ENCODE peak calls at places on chromosomes 12 and 14, in nine cellular contexts. One of them, this sample, is unnamed.

GRCh38 chr12:121115530-121115929 is 17.1 kb upstream of the P2RX7 start:
- DNase-seq in left lung: no peak
- DNase-seq in hepatocyte: no peak
- DNase-seq in AG10803: no peak
- DNase-seq in cardiac fibroblast: no peak
- DNase-seq in kidney epithelial cell: no peak
- DNase-seq in epithelial cell of esophagus: no peak
- DNase-seq in foreskin fibroblast: no peak
- DNase-seq in progenitor cell of endocrine pancreas: no peak
- DNase-seq in this sample: no peak

GRCh38 chr14:23177181-23177580 is 6.3 kb downstream of the SLC7A8 start:
- DNase-seq in left lung: no peak
- DNase-seq in hepatocyte: no peak
- DNase-seq in AG10803: no peak
- DNase-seq in cardiac fibroblast: no peak
- DNase-seq in kidney epithelial cell: no peak
- DNase-seq in epithelial cell of esophagus: no peak
- DNase-seq in foreskin fibroblast: no peak
- DNase-seq in progenitor cell of endocrine pancreas: no peak
- DNase-seq in this sample: no peak

GRCh38 chr14:70152704-70153103 is 36.0 kb downstream of the SLC8A3 start:
- DNase-seq in left lung: no peak
- DNase-seq in hepatocyte: no peak
- DNase-seq in AG10803: no peak
- DNase-seq in cardiac fibroblast: no peak
- DNase-seq in kidney epithelial cell: no peak
- DNase-seq in epithelial cell of esophagus: no peak
- DNase-seq in foreskin fibroblast: no peak
- DNase-seq in progenitor cell of endocrine pancreas: no peak
- DNase-seq in this sample: no peak

GRCh38 chr12:96743606-96744005 is 163.5 kb upstream of the NEDD1 start:
- DNase-seq in left lung: no peak
- DNase-seq in hepatocyte: no peak
- DNase-seq in AG10803: peak; percentile 14
- DNase-seq in cardiac fibroblast: peak; percentile 44
- DNase-seq in kidney epithelial cell: no peak
- DNase-seq in epithelial cell of esophagus: peak; percentile 16
- DNase-seq in foreskin fibroblast: peak; percentile 29
- DNase-seq in progenitor cell of endocrine pancreas: no peak
- DNase-seq in this sample: no peak

GRCh38 chr14:94770251-94770749 is 387 bp upstream of the GSC start:
- DNase-seq in left lung: no peak
- DNase-seq in hepatocyte: no peak
- DNase-seq in AG10803: no peak
- DNase-seq in cardiac fibroblast: no peak
- DNase-seq in kidney epithelial cell: no peak
- DNase-seq in epithelial cell of esophagus: peak; percentile 24
- DNase-seq in foreskin fibroblast: no peak
- DNase-seq in progenitor cell of endocrine pancreas: no peak
- DNase-seq in this sample: no peak

GRCh38 chr12:107826276-107826675 is 51.8 kb downstream of the ASCL4 start:
- DNase-seq in left lung: no peak
- DNase-seq in hepatocyte: no peak
- DNase-seq in AG10803: no peak
- DNase-seq in cardiac fibroblast: no peak
- DNase-seq in kidney epithelial cell: no peak
- DNase-seq in epithelial cell of esophagus: no peak
- DNase-seq in foreskin fibroblast: no peak
- DNase-seq in progenitor cell of endocrine pancreas: no peak
- DNase-seq in this sample: no peak

GRCh38 chr14:71138236-71139057 is 231.2 kb downstream of the PCNX1 start:
- DNase-seq in left lung: no peak
- DNase-seq in hepatocyte: no peak
- DNase-seq in AG10803: peak; percentile 52
- DNase-seq in cardiac fibroblast: no peak
- DNase-seq in kidney epithelial cell: no peak
- DNase-seq in epithelial cell of esophagus: no peak
- DNase-seq in foreskin fibroblast: no peak
- DNase-seq in progenitor cell of endocrine pancreas: no peak
- DNase-seq in this sample: no peak

GRCh38 chr14:20179218-20179617 is 11.5 kb upstream of the OR11G2 start:
- DNase-seq in left lung: no peak
- DNase-seq in hepatocyte: no peak
- DNase-seq in AG10803: no peak
- DNase-seq in cardiac fibroblast: no peak
- DNase-seq in kidney epithelial cell: no peak
- DNase-seq in epithelial cell of esophagus: no peak
- DNase-seq in foreskin fibroblast: no peak
- DNase-seq in progenitor cell of endocrine pancreas: no peak
- DNase-seq in this sample: no peak

GRCh38 chr14:86091811-86092210 is 561.9 kb downstream of the FLRT2 start:
- DNase-seq in left lung: no peak
- DNase-seq in hepatocyte: no peak
- DNase-seq in AG10803: no peak
- DNase-seq in cardiac fibroblast: no peak
- DNase-seq in kidney epithelial cell: no peak
- DNase-seq in epithelial cell of esophagus: peak; percentile 20
- DNase-seq in foreskin fibroblast: peak; percentile 17
- DNase-seq in progenitor cell of endocrine pancreas: no peak
- DNase-seq in this sample: no peak

GRCh38 chr12:6382371-6382770 is 1.6 kb upstream of the LTBR start:
- DNase-seq in left lung: no peak
- DNase-seq in hepatocyte: no peak
- DNase-seq in AG10803: no peak
- DNase-seq in cardiac fibroblast: no peak
- DNase-seq in kidney epithelial cell: no peak
- DNase-seq in epithelial cell of esophagus: no peak
- DNase-seq in foreskin fibroblast: no peak
- DNase-seq in progenitor cell of endocrine pancreas: no peak
- DNase-seq in this sample: no peak

GRCh38 chr12:81077686-81078441 is at the start of gene ACSS3:
- DNase-seq in left lung: peak; percentile 56
- DNase-seq in hepatocyte: peak; percentile 57
- DNase-seq in AG10803: peak; percentile 28
- DNase-seq in cardiac fibroblast: peak; percentile 47
- DNase-seq in kidney epithelial cell: no peak
- DNase-seq in epithelial cell of esophagus: peak; percentile 5
- DNase-seq in foreskin fibroblast: peak; percentile 74
- DNase-seq in progenitor cell of endocrine pancreas: peak; percentile 38
- DNase-seq in this sample: peak; percentile 54

GRCh38 chr12:3962661-3963483 is 89.7 kb upstream of the PARP11 start:
- DNase-seq in left lung: no peak
- DNase-seq in hepatocyte: peak; percentile 64
- DNase-seq in AG10803: no peak
- DNase-seq in cardiac fibroblast: no peak
- DNase-seq in kidney epithelial cell: no peak
- DNase-seq in epithelial cell of esophagus: peak; percentile 26
- DNase-seq in foreskin fibroblast: no peak
- DNase-seq in progenitor cell of endocrine pancreas: no peak
- DNase-seq in this sample: no peak

GRCh38 chr12:105100207-105100985 is 7.1 kb upstream of the WASHC4 start:
- DNase-seq in left lung: no peak
- DNase-seq in hepatocyte: peak; percentile 18
- DNase-seq in AG10803: peak; percentile 62
- DNase-seq in cardiac fibroblast: peak; percentile 75
- DNase-seq in kidney epithelial cell: no peak
- DNase-seq in epithelial cell of esophagus: peak; percentile 68
- DNase-seq in foreskin fibroblast: peak; percentile 77
- DNase-seq in progenitor cell of endocrine pancreas: no peak
- DNase-seq in this sample: no peak

GRCh38 chr14:96167224-96168148 is 37.2 kb upstream of the BDKRB2 start:
- DNase-seq in left lung: no peak
- DNase-seq in hepatocyte: peak; percentile 75
- DNase-seq in AG10803: peak; percentile 83
- DNase-seq in cardiac fibroblast: peak; percentile 52
- DNase-seq in kidney epithelial cell: no peak
- DNase-seq in epithelial cell of esophagus: peak; percentile 87
- DNase-seq in foreskin fibroblast: peak; percentile 89
- DNase-seq in progenitor cell of endocrine pancreas: no peak
- DNase-seq in this sample: no peak

GRCh38 chr14:100640481-100641273 is 53.5 kb upstream of the BEGAIN start:
- DNase-seq in left lung: no peak
- DNase-seq in hepatocyte: no peak
- DNase-seq in AG10803: no peak
- DNase-seq in cardiac fibroblast: no peak
- DNase-seq in kidney epithelial cell: no peak
- DNase-seq in epithelial cell of esophagus: no peak
- DNase-seq in foreskin fibroblast: no peak
- DNase-seq in progenitor cell of endocrine pancreas: no peak
- DNase-seq in this sample: no peak

DNA sequence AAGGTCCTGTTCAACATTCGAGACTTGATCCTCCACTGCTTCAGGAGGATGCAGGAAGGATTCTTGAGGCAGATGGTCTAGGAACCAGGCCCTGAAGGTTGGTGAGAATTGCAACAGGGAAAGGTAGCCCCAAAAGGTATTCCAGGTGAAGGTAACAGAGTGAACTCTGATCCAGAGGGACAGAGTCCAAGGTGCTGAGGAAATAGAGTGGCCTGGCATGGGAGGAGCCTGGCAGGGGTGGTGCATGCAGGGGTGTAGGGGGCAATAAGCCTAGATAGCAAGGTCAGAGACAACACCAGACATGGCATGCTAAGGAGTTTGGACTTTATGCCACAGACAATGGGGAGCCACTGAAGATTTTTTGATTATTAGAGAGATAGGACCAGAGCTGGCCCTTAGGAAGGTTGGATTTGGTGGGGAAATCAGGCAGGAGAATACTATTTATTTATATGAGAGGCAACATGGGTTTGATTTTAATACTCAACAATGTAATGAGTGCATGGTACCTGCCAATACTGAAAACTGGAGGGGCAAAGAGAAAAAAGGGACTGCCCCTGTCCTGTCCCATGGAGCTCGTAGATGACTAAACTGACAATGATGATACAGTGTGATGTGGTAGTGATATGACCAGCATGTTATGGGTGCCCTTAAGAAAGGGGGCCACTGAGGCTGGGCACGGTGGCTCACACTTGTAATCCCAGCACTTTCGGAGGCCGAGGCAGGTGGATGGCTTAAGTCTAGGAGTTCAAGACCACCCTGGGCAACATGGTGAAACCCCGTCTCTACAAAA is 50.5 kb upstream of the TMED10 start:
- DNase-seq in left lung: no peak
- DNase-seq in hepatocyte: no peak
- DNase-seq in AG10803: no peak
- DNase-seq in cardiac fibroblast: no peak
- DNase-seq in kidney epithelial cell: no peak
- DNase-seq in epithelial cell of esophagus: no peak
- DNase-seq in foreskin fibroblast: no peak
- DNase-seq in progenitor cell of endocrine pancreas: no peak
- DNase-seq in this sample: no peak
- TF ChIP-seq CTCF in left lung: no peak
- TF ChIP-seq CTCF in hepatocyte: no peak
- TF ChIP-seq CTCF in AG10803: no peak
- TF ChIP-seq CTCF in cardiac fibroblast: no peak
- TF ChIP-seq CTCF in kidney epithelial cell: no peak
- TF ChIP-seq CTCF in epithelial cell of esophagus: no peak
- TF ChIP-seq CTCF in foreskin fibroblast: no peak
- TF ChIP-seq CTCF in progenitor cell of endocrine pancreas: no peak
- TF ChIP-seq CTCF in this sample: no peak

DNA sequence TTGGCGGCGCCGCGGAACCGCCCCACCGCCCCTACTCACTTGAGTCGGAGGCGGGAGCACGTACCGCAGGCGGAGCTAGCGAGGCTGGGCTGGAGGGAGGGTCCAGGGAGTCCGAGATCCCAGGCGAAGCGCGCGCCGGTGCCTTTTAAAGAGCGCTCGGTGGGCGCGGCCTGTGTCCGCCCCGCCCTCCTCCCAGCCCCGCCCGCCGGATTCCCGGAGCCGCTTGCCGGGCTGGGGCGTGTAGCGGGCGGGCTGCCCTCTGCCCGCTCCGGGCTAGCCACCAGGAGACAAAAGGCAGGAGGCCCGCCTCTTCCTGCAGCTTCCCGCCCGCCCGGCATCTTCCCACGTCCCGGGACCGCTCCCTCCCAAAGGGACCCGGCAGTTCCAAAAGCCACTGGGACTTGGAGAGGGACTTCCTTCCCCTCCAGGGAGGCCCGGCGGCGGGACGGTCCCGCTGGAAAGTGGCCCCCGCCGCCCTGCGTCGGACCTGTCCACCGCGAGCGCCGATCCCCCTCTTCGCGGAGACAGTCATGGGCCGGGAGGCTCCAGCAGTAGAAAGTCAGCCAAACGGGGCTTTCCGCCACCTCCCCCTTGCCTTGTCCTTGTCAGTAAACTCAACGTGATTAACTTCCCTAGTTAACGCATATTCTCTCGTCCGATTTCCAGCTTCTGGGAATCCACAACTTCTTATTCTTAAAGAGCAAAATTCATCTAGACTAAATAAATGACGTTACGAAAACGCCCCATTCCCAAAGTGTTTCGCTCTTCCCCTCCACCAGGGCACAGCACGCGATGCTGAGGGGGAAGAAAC is at the start of gene CSRP2:
- DNase-seq in left lung: peak; percentile 91
- DNase-seq in hepatocyte: peak; percentile 95
- DNase-seq in AG10803: peak; percentile 88
- DNase-seq in cardiac fibroblast: peak; percentile 89
- DNase-seq in kidney epithelial cell: peak; percentile 43
- DNase-seq in epithelial cell of esophagus: peak; percentile 92
- DNase-seq in foreskin fibroblast: peak; percentile 90
- DNase-seq in progenitor cell of endocrine pancreas: peak; percentile 91
- DNase-seq in this sample: peak; percentile 96
- TF ChIP-seq CTCF in left lung: no peak
- TF ChIP-seq CTCF in hepatocyte: peak; percentile 19
- TF ChIP-seq CTCF in AG10803: peak; percentile 53
- TF ChIP-seq CTCF in cardiac fibroblast: peak; percentile 49
- TF ChIP-seq CTCF in kidney epithelial cell: peak; percentile 38
- TF ChIP-seq CTCF in epithelial cell of esophagus: peak; percentile 21
- TF ChIP-seq CTCF in foreskin fibroblast: peak; percentile 23
- TF ChIP-seq CTCF in progenitor cell of endocrine pancreas: peak; percentile 42
- TF ChIP-seq CTCF in this sample: no peak

DNA sequence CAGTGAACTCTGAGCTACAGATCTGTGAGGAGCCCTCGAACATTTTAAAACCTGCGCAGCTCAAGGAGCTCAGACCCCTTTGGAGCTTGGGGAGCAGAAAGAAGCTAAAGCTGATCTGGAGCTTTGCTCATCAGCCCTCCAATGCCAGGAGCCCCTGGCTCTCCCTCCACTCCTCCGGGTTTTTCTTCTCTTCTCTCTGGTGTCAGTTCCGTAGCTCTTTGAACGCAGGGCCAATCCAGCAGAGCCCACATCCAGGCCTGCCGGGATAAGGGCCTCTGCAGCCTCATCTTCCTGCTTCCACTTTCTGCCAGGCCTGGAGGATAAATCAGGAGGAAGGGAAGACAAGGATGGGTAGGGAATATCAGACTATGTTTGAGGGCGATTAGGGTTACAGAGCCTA is 6.0 kb downstream of the HOXC4 start:
- DNase-seq in left lung: no peak
- DNase-seq in hepatocyte: no peak
- DNase-seq in AG10803: no peak
- DNase-seq in cardiac fibroblast: no peak
- DNase-seq in kidney epithelial cell: no peak
- DNase-seq in epithelial cell of esophagus: no peak
- DNase-seq in foreskin fibroblast: no peak
- DNase-seq in progenitor cell of endocrine pancreas: no peak
- DNase-seq in this sample: no peak
- TF ChIP-seq CTCF in left lung: no peak
- TF ChIP-seq CTCF in hepatocyte: no peak
- TF ChIP-seq CTCF in AG10803: no peak
- TF ChIP-seq CTCF in cardiac fibroblast: no peak
- TF ChIP-seq CTCF in kidney epithelial cell: no peak
- TF ChIP-seq CTCF in epithelial cell of esophagus: no peak
- TF ChIP-seq CTCF in foreskin fibroblast: no peak
- TF ChIP-seq CTCF in progenitor cell of endocrine pancreas: no peak
- TF ChIP-seq CTCF in this sample: no peak

GRCh38 chr12:99658950-99659349 is 11.4 kb downstream of the GARIN6 start:
- DNase-seq in left lung: no peak
- DNase-seq in hepatocyte: no peak
- DNase-seq in AG10803: peak; percentile 3
- DNase-seq in cardiac fibroblast: peak; percentile 1
- DNase-seq in kidney epithelial cell: no peak
- DNase-seq in epithelial cell of esophagus: peak; percentile 2
- DNase-seq in foreskin fibroblast: no peak
- DNase-seq in progenitor cell of endocrine pancreas: no peak
- DNase-seq in this sample: no peak
- TF ChIP-seq CTCF in left lung: no peak
- TF ChIP-seq CTCF in hepatocyte: peak; percentile 43
- TF ChIP-seq CTCF in AG10803: peak; percentile 12
- TF ChIP-seq CTCF in cardiac fibroblast: no peak
- TF ChIP-seq CTCF in kidney epithelial cell: peak; percentile 25
- TF ChIP-seq CTCF in epithelial cell of esophagus: peak; percentile 14
- TF ChIP-seq CTCF in foreskin fibroblast: no peak
- TF ChIP-seq CTCF in progenitor cell of endocrine pancreas: peak; percentile 57
- TF ChIP-seq CTCF in this sample: peak; percentile 28